ENCODE peak calls at places on chromosomes 3 and 15, in ten cellular contexts. One of them, this sample, is unnamed.

GRCh38 chr3:151918253-151919029 is 45.0 kb downstream of the SUCNR1 start:
- DNase-seq in endothelial cell: no peak
- DNase-seq in fibroblast of mammary gland: peak
- DNase-seq in CD4-positive, alpha-beta T cell: no peak
- DNase-seq in spleen: no peak
- DNase-seq in brain microvascular endothelial cell: peak
- DNase-seq in cardiac muscle cell: peak
- DNase-seq in heart left ventricle: no peak
- DNase-seq in HepG2: peak
- DNase-seq in H9: no peak
- DNase-seq in this sample: no peak

GRCh38 chr15:43463542-43463941 is 29.4 kb downstream of the TP53BP1 start:
- DNase-seq in endothelial cell: no peak
- DNase-seq in fibroblast of mammary gland: peak
- DNase-seq in CD4-positive, alpha-beta T cell: no peak
- DNase-seq in spleen: no peak
- DNase-seq in brain microvascular endothelial cell: no peak
- DNase-seq in cardiac muscle cell: peak
- DNase-seq in heart left ventricle: no peak
- DNase-seq in HepG2: no peak
- DNase-seq in H9: no peak
- DNase-seq in this sample: no peak

GRCh38 chr15:80620931-80621330 is 74.2 kb upstream of the ABHD17C start:
- DNase-seq in endothelial cell: no peak
- DNase-seq in fibroblast of mammary gland: no peak
- DNase-seq in CD4-positive, alpha-beta T cell: no peak
- DNase-seq in spleen: no peak
- DNase-seq in brain microvascular endothelial cell: no peak
- DNase-seq in cardiac muscle cell: no peak
- DNase-seq in heart left ventricle: no peak
- DNase-seq in HepG2: no peak
- DNase-seq in H9: no peak
- DNase-seq in this sample: no peak

GRCh38 chr3:50365080-50365841 is 5.9 kb upstream of the TMEM115 start:
- DNase-seq in endothelial cell: peak
- DNase-seq in fibroblast of mammary gland: peak
- DNase-seq in CD4-positive, alpha-beta T cell: peak
- DNase-seq in spleen: peak
- DNase-seq in brain microvascular endothelial cell: peak
- DNase-seq in cardiac muscle cell: peak
- DNase-seq in heart left ventricle: peak
- DNase-seq in HepG2: no peak
- DNase-seq in H9: peak
- DNase-seq in this sample: peak

GRCh38 chr15:76514292-76514691 is 177.7 kb downstream of the ISL2 start:
- DNase-seq in endothelial cell: no peak
- DNase-seq in fibroblast of mammary gland: no peak
- DNase-seq in CD4-positive, alpha-beta T cell: no peak
- DNase-seq in spleen: no peak
- DNase-seq in brain microvascular endothelial cell: no peak
- DNase-seq in cardiac muscle cell: no peak
- DNase-seq in heart left ventricle: no peak
- DNase-seq in HepG2: peak
- DNase-seq in H9: no peak
- DNase-seq in this sample: no peak

GRCh38 chr3:68999605-69000004 is 13.9 kb downstream of the EOGT start:
- DNase-seq in endothelial cell: no peak
- DNase-seq in fibroblast of mammary gland: no peak
- DNase-seq in CD4-positive, alpha-beta T cell: no peak
- DNase-seq in spleen: no peak
- DNase-seq in brain microvascular endothelial cell: no peak
- DNase-seq in cardiac muscle cell: no peak
- DNase-seq in heart left ventricle: no peak
- DNase-seq in HepG2: no peak
- DNase-seq in H9: no peak
- DNase-seq in this sample: no peak

GRCh38 chr3:62149962-62150361 is 223.4 kb downstream of the FEZF2 start:
- DNase-seq in endothelial cell: no peak
- DNase-seq in fibroblast of mammary gland: peak
- DNase-seq in CD4-positive, alpha-beta T cell: no peak
- DNase-seq in spleen: no peak
- DNase-seq in brain microvascular endothelial cell: peak
- DNase-seq in cardiac muscle cell: peak
- DNase-seq in heart left ventricle: no peak
- DNase-seq in HepG2: no peak
- DNase-seq in H9: no peak
- DNase-seq in this sample: no peak

GRCh38 chr3:122577409-122578028 is at the start of gene PARP15:
- DNase-seq in endothelial cell: peak
- DNase-seq in fibroblast of mammary gland: no peak
- DNase-seq in CD4-positive, alpha-beta T cell: peak
- DNase-seq in spleen: peak
- DNase-seq in brain microvascular endothelial cell: no peak
- DNase-seq in cardiac muscle cell: peak
- DNase-seq in heart left ventricle: no peak
- DNase-seq in HepG2: no peak
- DNase-seq in H9: peak
- DNase-seq in this sample: no peak

GRCh38 chr15:24955549-24955929 is 752 bp downstream of the SNRPN start:
- DNase-seq in endothelial cell: no peak
- DNase-seq in fibroblast of mammary gland: no peak
- DNase-seq in CD4-positive, alpha-beta T cell: peak
- DNase-seq in spleen: peak
- DNase-seq in brain microvascular endothelial cell: no peak
- DNase-seq in cardiac muscle cell: no peak
- DNase-seq in heart left ventricle: peak
- DNase-seq in HepG2: no peak
- DNase-seq in H9: no peak
- DNase-seq in this sample: no peak

GRCh38 chr3:57582470-57583168 is 14.5 kb downstream of the ARF4 start:
- DNase-seq in endothelial cell: no peak
- DNase-seq in fibroblast of mammary gland: no peak
- DNase-seq in CD4-positive, alpha-beta T cell: no peak
- DNase-seq in spleen: no peak
- DNase-seq in brain microvascular endothelial cell: no peak
- DNase-seq in cardiac muscle cell: no peak
- DNase-seq in heart left ventricle: no peak
- DNase-seq in HepG2: no peak
- DNase-seq in H9: peak
- DNase-seq in this sample: no peak

GRCh38 chr3:53887446-53887845 is 4.2 kb downstream of the SELENOK start:
- DNase-seq in endothelial cell: no peak
- DNase-seq in fibroblast of mammary gland: no peak
- DNase-seq in CD4-positive, alpha-beta T cell: no peak
- DNase-seq in spleen: no peak
- DNase-seq in brain microvascular endothelial cell: no peak
- DNase-seq in cardiac muscle cell: no peak
- DNase-seq in heart left ventricle: no peak
- DNase-seq in HepG2: no peak
- DNase-seq in H9: no peak
- DNase-seq in this sample: no peak

GRCh38 chr3:53890726-53891499 is 746 bp downstream of the SELENOK start:
- DNase-seq in endothelial cell: no peak
- DNase-seq in fibroblast of mammary gland: peak
- DNase-seq in CD4-positive, alpha-beta T cell: peak
- DNase-seq in spleen: no peak
- DNase-seq in brain microvascular endothelial cell: peak
- DNase-seq in cardiac muscle cell: peak
- DNase-seq in heart left ventricle: no peak
- DNase-seq in HepG2: peak
- DNase-seq in H9: no peak
- DNase-seq in this sample: no peak

GRCh38 chr3:53888229-53888628 is 3.4 kb downstream of the SELENOK start:
- DNase-seq in endothelial cell: no peak
- DNase-seq in fibroblast of mammary gland: no peak
- DNase-seq in CD4-positive, alpha-beta T cell: no peak
- DNase-seq in spleen: no peak
- DNase-seq in brain microvascular endothelial cell: peak
- DNase-seq in cardiac muscle cell: no peak
- DNase-seq in heart left ventricle: no peak
- DNase-seq in HepG2: no peak
- DNase-seq in H9: no peak
- DNase-seq in this sample: no peak

GRCh38 chr3:53891500-53892334 is at the start of gene SELENOK:
- DNase-seq in endothelial cell: peak
- DNase-seq in fibroblast of mammary gland: peak
- DNase-seq in CD4-positive, alpha-beta T cell: peak
- DNase-seq in spleen: peak
- DNase-seq in brain microvascular endothelial cell: peak
- DNase-seq in cardiac muscle cell: peak
- DNase-seq in heart left ventricle: peak
- DNase-seq in HepG2: peak
- DNase-seq in H9: peak
- DNase-seq in this sample: peak
- TF ChIP-seq CTCF in endothelial cell: no peak
- TF ChIP-seq CTCF in fibroblast of mammary gland: no peak
- TF ChIP-seq CTCF in CD4-positive, alpha-beta T cell: no peak
- TF ChIP-seq CTCF in spleen: no peak
- TF ChIP-seq CTCF in brain microvascular endothelial cell: no peak
- TF ChIP-seq CTCF in cardiac muscle cell: no peak
- TF ChIP-seq CTCF in heart left ventricle: no peak
- TF ChIP-seq CTCF in HepG2: no peak
- TF ChIP-seq CTCF in H9: no peak
- TF ChIP-seq CTCF in this sample: no peak

DNA sequence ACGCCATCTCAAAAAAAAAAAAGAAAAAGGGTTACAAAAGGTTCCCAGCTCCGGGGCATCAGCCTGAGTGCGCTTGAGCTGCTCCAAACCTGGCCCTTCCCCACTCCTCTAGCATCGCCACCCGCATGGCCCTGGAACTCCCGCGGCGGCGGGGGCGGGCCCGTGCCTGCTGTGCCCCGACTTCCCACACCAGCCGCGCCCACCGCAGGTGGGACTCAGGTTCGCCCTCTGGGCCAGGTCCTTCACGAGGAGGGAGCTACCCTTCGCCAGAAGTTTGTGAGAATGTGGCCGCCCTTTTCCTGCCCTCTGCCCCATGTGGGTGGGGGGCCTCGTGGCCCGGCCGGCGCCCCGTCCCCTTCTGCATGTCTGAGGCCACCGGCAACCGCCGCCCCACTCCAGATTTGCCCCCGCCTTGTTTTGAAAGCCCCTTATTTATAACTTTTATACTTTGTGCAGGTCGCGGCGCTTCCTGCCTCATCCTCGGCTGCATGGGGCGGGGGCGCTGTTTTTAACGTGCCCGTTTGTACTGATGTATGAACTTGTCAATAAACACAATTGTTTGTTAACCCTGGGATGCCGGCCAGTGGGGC is 507 bp upstream of the JMJD7 start:
- DNase-seq in endothelial cell: no peak
- DNase-seq in fibroblast of mammary gland: no peak
- DNase-seq in CD4-positive, alpha-beta T cell: no peak
- DNase-seq in spleen: no peak
- DNase-seq in brain microvascular endothelial cell: no peak
- DNase-seq in cardiac muscle cell: no peak
- DNase-seq in heart left ventricle: no peak
- DNase-seq in HepG2: no peak
- DNase-seq in H9: peak
- DNase-seq in this sample: no peak
- TF ChIP-seq CTCF in endothelial cell: no peak
- TF ChIP-seq CTCF in fibroblast of mammary gland: no peak
- TF ChIP-seq CTCF in CD4-positive, alpha-beta T cell: peak
- TF ChIP-seq CTCF in spleen: no peak
- TF ChIP-seq CTCF in brain microvascular endothelial cell: no peak
- TF ChIP-seq CTCF in cardiac muscle cell: no peak
- TF ChIP-seq CTCF in heart left ventricle: no peak
- TF ChIP-seq CTCF in HepG2: no peak
- TF ChIP-seq CTCF in H9: no peak
- TF ChIP-seq CTCF in this sample: no peak

GRCh38 chr3:19029837-19030835 is 118.2 kb upstream of the KCNH8 start:
- DNase-seq in endothelial cell: no peak
- DNase-seq in fibroblast of mammary gland: no peak
- DNase-seq in CD4-positive, alpha-beta T cell: no peak
- DNase-seq in spleen: no peak
- DNase-seq in brain microvascular endothelial cell: no peak
- DNase-seq in cardiac muscle cell: no peak
- DNase-seq in heart left ventricle: no peak
- DNase-seq in HepG2: no peak
- DNase-seq in H9: peak
- DNase-seq in this sample: no peak
- TF ChIP-seq CTCF in endothelial cell: no peak
- TF ChIP-seq CTCF in fibroblast of mammary gland: no peak
- TF ChIP-seq CTCF in CD4-positive, alpha-beta T cell: no peak
- TF ChIP-seq CTCF in spleen: no peak
- TF ChIP-seq CTCF in brain microvascular endothelial cell: no peak
- TF ChIP-seq CTCF in cardiac muscle cell: no peak
- TF ChIP-seq CTCF in heart left ventricle: peak
- TF ChIP-seq CTCF in HepG2: no peak
- TF ChIP-seq CTCF in H9: peak
- TF ChIP-seq CTCF in this sample: no peak

GRCh38 chr3:38251197-38251596 is 14.4 kb upstream of the SLC22A13 start:
- DNase-seq in endothelial cell: no peak
- DNase-seq in fibroblast of mammary gland: no peak
- DNase-seq in CD4-positive, alpha-beta T cell: no peak
- DNase-seq in spleen: no peak
- DNase-seq in brain microvascular endothelial cell: no peak
- DNase-seq in cardiac muscle cell: no peak
- DNase-seq in heart left ventricle: no peak
- DNase-seq in HepG2: no peak
- DNase-seq in H9: no peak
- DNase-seq in this sample: no peak

GRCh38 chr3:38245930-38246329 is 19.7 kb upstream of the SLC22A13 start:
- DNase-seq in endothelial cell: no peak
- DNase-seq in fibroblast of mammary gland: no peak
- DNase-seq in CD4-positive, alpha-beta T cell: no peak
- DNase-seq in spleen: no peak
- DNase-seq in brain microvascular endothelial cell: no peak
- DNase-seq in cardiac muscle cell: no peak
- DNase-seq in heart left ventricle: no peak
- DNase-seq in HepG2: no peak
- DNase-seq in H9: no peak
- DNase-seq in this sample: no peak

GRCh38 chr3:38250198-38250597 is 15.4 kb upstream of the SLC22A13 start:
- DNase-seq in endothelial cell: no peak
- DNase-seq in fibroblast of mammary gland: no peak
- DNase-seq in CD4-positive, alpha-beta T cell: no peak
- DNase-seq in spleen: no peak
- DNase-seq in brain microvascular endothelial cell: no peak
- DNase-seq in cardiac muscle cell: no peak
- DNase-seq in heart left ventricle: no peak
- DNase-seq in HepG2: peak
- DNase-seq in H9: no peak
- DNase-seq in this sample: no peak

DNA sequence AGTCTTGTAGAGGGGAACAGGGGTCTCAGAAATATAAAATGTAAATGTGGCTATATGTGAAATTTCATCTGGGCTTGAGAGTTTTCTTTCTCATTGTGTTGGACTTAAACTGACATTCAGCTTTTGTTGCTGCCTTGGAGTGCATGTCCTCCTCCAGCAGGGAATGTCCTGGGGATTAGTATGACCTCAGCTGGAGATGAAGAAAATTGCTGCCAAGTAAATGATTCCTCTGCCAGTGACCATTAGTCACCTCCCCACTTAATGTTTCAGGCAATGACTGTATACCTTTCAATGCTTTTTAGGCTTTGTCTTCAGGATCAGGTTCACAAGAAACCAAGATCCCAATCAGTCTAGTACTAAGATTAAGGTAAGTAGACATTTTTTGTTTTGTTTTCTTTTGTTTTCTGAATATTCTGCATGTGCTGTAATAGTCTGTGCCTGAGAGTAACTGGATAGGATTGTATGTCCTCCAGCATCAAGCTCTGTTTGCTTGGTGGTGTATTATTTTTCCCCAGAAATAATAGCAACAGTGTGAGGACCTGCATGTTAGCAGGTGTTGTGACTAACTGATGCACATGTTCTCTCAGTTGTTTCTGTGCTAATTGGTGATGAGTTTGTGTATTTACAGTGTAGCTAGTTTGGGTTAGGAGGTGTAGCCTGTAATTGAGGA is 18.1 kb upstream of the SLC22A13 start:
- DNase-seq in endothelial cell: no peak
- DNase-seq in fibroblast of mammary gland: peak
- DNase-seq in CD4-positive, alpha-beta T cell: no peak
- DNase-seq in spleen: no peak
- DNase-seq in brain microvascular endothelial cell: peak
- DNase-seq in cardiac muscle cell: peak
- DNase-seq in heart left ventricle: no peak
- DNase-seq in HepG2: peak
- DNase-seq in H9: no peak
- DNase-seq in this sample: no peak
- TF ChIP-seq CTCF in endothelial cell: no peak
- TF ChIP-seq CTCF in fibroblast of mammary gland: peak
- TF ChIP-seq CTCF in CD4-positive, alpha-beta T cell: no peak
- TF ChIP-seq CTCF in spleen: no peak
- TF ChIP-seq CTCF in brain microvascular endothelial cell: peak
- TF ChIP-seq CTCF in cardiac muscle cell: peak
- TF ChIP-seq CTCF in heart left ventricle: no peak
- TF ChIP-seq CTCF in HepG2: no peak
- TF ChIP-seq CTCF in H9: no peak
- TF ChIP-seq CTCF in this sample: no peak

This sample was measured in omental fat pad.